ENCODE peak calls at places on chromosomes 2 and 18, in five cellular contexts. D is fibroblast of mammary gland; T is left ventricle myocardium inferior; G is activated CD8-positive, alpha-beta memory T cell treated with anti-CD3 and anti-CD28 coated beads, Interleukin-2, amount 50 U/mL, for 4 hours; C is GM13977. B is an unnamed sample.

GRCh38 chr2:17646096-17646554 is 105.6 kb downstream of the VSNL1 start:
- DNase-seq in T (no peak), D (peak; percentile 88), C (peak; percentile 66), G (peak; percentile 34), B (peak; percentile 33)

GRCh38 chr2:141055526-141055925 is 1075.3 kb downstream of the LRP1B start:
- DNase-seq in T (no peak), G (no peak), C (no peak), D (peak; percentile 57), B (no peak)

GRCh38 chr2:239979243-239980023 is 45.7 kb downstream of the NDUFA10 start:
- DNase-seq in C (no peak), G (no peak), D (peak; percentile 52), T (no peak), B (no peak)

GRCh38 chr2:22270341-22270740 is 1114.6 kb upstream of the KLHL29 start:
- DNase-seq in C (no peak), D (no peak), T (no peak), G (no peak), B (no peak)

GRCh38 chr2:227325824-227326195 is 759 bp downstream of the MFF start:
- DNase-seq in G (no peak), D (peak; percentile 53), C (peak; percentile 21), T (peak; percentile 34), B (no peak)

GRCh38 chr2:120436885-120437603 is 91.1 kb downstream of the INHBB start:
- DNase-seq in C (peak; percentile 71), T (no peak), G (no peak), D (peak; percentile 46), B (no peak)

GRCh38 chr18:43574974-43575373 is 297.7 kb upstream of the SYT4 start:
- DNase-seq in C (no peak), G (no peak), T (no peak), D (no peak), B (no peak)

GRCh38 chr2:137207030-137207429 is 441.7 kb downstream of the THSD7B start:
- DNase-seq in G (no peak), D (no peak), C (no peak), T (no peak), B (no peak)

GRCh38 chr2:70541481-70542020 is 12.1 kb downstream of the TGFA start:
- DNase-seq in C (no peak), G (no peak), D (no peak), T (no peak), B (no peak)

GRCh38 chr2:232929303-232930123 is 59.4 kb downstream of the SNORC start:
- DNase-seq in C (no peak), D (no peak), G (no peak), T (no peak), B (no peak)

GRCh38 chr2:54772110-54772509 is 48.6 kb downstream of the EML6 start:
- DNase-seq in C (no peak), G (no peak), T (no peak), D (peak; percentile 79), B (no peak)

GRCh38 chr2:74877376-74877775 is 43.4 kb downstream of the HK2 start:
- DNase-seq in D (no peak), C (no peak), G (no peak), T (no peak), B (no peak)

GRCh38 chr2:57693965-57694364 is 352.6 kb upstream of the VRK2 start:
- DNase-seq in T (no peak), D (no peak), G (no peak), C (no peak), B (no peak)

GRCh38 chr2:46170611-46171385 is 126.4 kb upstream of the EPAS1 start:
- DNase-seq in T (no peak), D (no peak), G (no peak), C (no peak), B (no peak)

GRCh38 chr2:155141418-155141817 is 442.9 kb downstream of the KCNJ3 start:
- DNase-seq in D (no peak), G (no peak), C (no peak), T (no peak), B (peak; percentile 33)

GRCh38 chr18:10065296-10065695 is 151.5 kb downstream of the VAPA start:
- DNase-seq in T (no peak), C (no peak), D (no peak), G (no peak), B (no peak)

B was measured in GM12864.